ENCODE peak calls at places on chromosomes 16 and 17, in four cellular contexts. V is GM12878, K is K562, E is HepG2. L is an unnamed sample.

GRCh38 chr16:47033176-47033575 is 59.7 kb upstream of the DNAJA2 start:
- DNase-seq in V (no peak), K (no peak), E (no peak), L (no peak)

GRCh38 chr16:62225675-62226074 is 189.4 kb upstream of the CDH8 start:
- DNase-seq in V (peak), K (peak), E (peak), L (peak)

GRCh38 chr16:1993731-1994131 is 4.0 kb downstream of the SYNGR3 start:
- DNase-seq in V (no peak), K (no peak), E (peak), L (no peak)

GRCh38 chr16:89320717-89321501 is 103.4 kb downstream of the ZNF778 start:
- DNase-seq in V (no peak), K (peak), E (no peak), L (no peak)

GRCh38 chr17:29615492-29616299 is 7.0 kb downstream of the CORO6 start:
- DNase-seq in V (no peak), K (peak), E (peak), L (no peak)

GRCh38 chr16:74192281-74192680 is 104.3 kb upstream of the PSMD7 start:
- DNase-seq in V (no peak), K (no peak), E (no peak), L (no peak)

GRCh38 chr16:48911700-48912099 is 301.7 kb upstream of the N4BP1 start:
- DNase-seq in V (no peak), K (no peak), E (no peak), L (no peak)

GRCh38 chr17:45294506-45294905 is 22.3 kb downstream of the MAP3K14 start:
- DNase-seq in V (no peak), K (no peak), E (no peak), L (no peak)

GRCh38 chr17:74631468-74632195 is 8.1 kb upstream of the CD300E start:
- DNase-seq in V (peak), K (no peak), E (no peak), L (no peak)

GRCh38 chr16:86092586-86093480 is 193.9 kb downstream of the IRF8 start:
- DNase-seq in V (no peak), K (no peak), E (no peak), L (no peak)

GRCh38 chr16:85537331-85537788 is 75.8 kb upstream of the GSE1 start:
- DNase-seq in V (no peak), K (no peak), E (no peak), L (no peak)

GRCh38 chr17:19534562-19535149 is 1.0 kb downstream of the SLC47A1 start:
- DNase-seq in V (no peak), K (no peak), E (no peak), L (no peak)

GRCh38 chr17:75672011-75672410 is 4.9 kb downstream of the SAP30BP start:
- DNase-seq in V (no peak), K (no peak), E (no peak), L (no peak)

GRCh38 chr17:40483679-40484078 is 17.7 kb downstream of the TNS4 start:
- DNase-seq in V (no peak), K (no peak), E (no peak), L (no peak)

GRCh38 chr17:14792751-14793150 is 472.4 kb downstream of the PMP22 start:
- DNase-seq in V (no peak), K (no peak), E (no peak), L (no peak)

GRCh38 chr17:77373298-77374169 is 232.8 kb downstream of the SEC14L1 start:
- DNase-seq in V (no peak), K (no peak), E (no peak), L (peak)

GRCh38 chr17:70268383-70268782 is 99.1 kb downstream of the KCNJ2 start:
- DNase-seq in V (no peak), K (no peak), E (no peak), L (no peak)

GRCh38 chr17:48637323-48638260 is 11.4 kb upstream of the HOXB9 start:
- DNase-seq in V (no peak), K (no peak), E (no peak), L (no peak)
- TF ChIP-seq CBX5 in V (no peak), K (no peak), E (no peak), L (no peak)

DNA sequence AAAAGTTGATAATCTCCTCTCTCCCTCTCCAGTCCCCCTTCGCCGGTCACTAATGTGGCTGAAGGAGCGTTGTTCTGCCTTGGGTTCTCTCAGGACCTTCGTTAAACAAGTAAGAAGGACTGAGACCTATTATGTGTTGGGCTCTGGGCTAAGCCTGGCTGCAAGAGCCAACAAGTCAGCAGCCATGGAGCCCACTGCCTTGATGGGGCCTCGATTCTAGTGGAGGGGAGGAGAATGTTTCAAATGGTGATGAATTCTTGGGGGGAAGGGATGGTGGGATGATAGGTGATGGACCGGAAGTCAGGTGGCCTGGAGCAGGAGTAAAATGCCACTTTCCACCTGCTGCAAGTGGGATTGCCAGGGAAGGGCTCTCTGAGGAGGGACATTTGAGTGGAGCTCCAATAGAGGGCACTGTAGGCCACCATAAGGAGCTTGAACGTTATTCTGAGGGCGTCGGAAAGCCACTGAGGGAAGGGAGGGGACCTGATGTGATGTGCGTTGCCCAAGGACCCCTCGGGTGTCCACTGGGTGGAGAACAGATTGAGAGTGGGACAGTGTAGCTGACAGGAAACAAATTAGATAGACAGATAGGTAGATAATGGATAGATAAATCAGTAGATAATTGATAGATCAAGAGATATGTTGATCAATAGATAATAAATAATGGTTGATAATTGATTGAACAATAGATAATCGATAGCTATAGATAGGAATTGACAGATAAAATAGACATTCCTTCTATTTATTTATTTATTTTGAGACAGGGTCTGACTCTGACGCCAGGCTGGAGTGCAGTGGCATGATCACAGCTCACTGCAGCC is 18.3 kb upstream of the NXPH3 start:
- DNase-seq in V (no peak), K (no peak), E (peak), L (no peak)
- TF ChIP-seq CBX5 in V (no peak), K (no peak), E (peak), L (no peak)

GRCh38 chr16:77502448-77502847 is 67.6 kb upstream of the ADAMTS18 start:
- DNase-seq in V (no peak), K (no peak), E (no peak), L (no peak)

GRCh38 chr16:77496934-77497333 is 62.1 kb upstream of the ADAMTS18 start:
- DNase-seq in V (no peak), K (no peak), E (no peak), L (no peak)

GRCh38 chr16:77500286-77500598 is 65.4 kb upstream of the ADAMTS18 start:
- DNase-seq in V (no peak), K (no peak), E (no peak), L (no peak)

GRCh38 chr16:77501260-77501659 is 66.4 kb upstream of the ADAMTS18 start:
- DNase-seq in V (no peak), K (no peak), E (no peak), L (no peak)

GRCh38 chr16:77499373-77500285 is 64.8 kb upstream of the ADAMTS18 start:
- DNase-seq in V (no peak), K (no peak), E (no peak), L (no peak)
- TF ChIP-seq CBX5 in V (no peak), K (no peak), E (no peak), L (no peak)

GRCh38 chr17:79133214-79133613 is 58.6 kb downstream of the ENGASE start:
- DNase-seq in V (no peak), K (no peak), E (no peak), L (no peak)
- TF ChIP-seq CBX5 in V (no peak), K (no peak), E (no peak), L (no peak)

GRCh38 chr17:55089955-55090573 is 121.5 kb downstream of the STXBP4 start:
- DNase-seq in V (peak), K (peak), E (peak), L (no peak)
- TF ChIP-seq CBX5 in V (no peak), K (no peak), E (no peak), L (no peak)

DNA sequence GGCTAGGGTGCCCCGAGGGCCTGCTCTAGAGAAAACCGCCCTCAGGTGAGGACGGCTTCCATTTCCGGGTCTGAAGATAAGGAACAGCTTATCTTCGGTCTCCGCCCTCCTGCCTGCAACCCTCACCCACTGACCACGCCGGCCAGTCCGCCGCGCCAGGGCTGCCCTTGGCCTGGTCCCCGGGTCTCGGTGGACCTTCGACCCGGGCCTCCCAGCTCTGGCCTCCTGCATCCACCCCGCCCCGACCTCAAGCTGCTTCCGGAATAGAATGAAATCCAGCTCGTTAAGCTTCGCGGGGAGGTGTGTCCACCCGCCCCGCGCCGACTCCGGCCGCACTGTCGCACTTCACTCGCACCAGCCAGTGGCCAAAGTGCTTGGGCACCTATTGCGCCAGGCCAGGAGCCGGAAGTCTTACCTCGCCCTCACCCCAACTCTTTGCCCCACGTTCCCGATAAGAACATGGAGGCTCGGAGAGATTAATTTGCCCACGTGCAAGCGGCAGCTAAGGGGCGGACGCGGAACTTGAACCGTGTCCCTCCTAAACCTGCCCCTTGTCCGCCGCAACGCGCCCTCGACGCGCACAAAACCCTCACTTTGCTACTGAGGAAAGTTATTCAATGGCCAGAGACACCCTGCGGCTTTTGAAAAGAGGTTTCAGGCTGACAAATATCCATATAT is 742 bp upstream of the MMP15 start:
- DNase-seq in V (no peak), K (peak), E (peak), L (no peak)
- TF ChIP-seq CBX5 in V (no peak), K (no peak), E (peak), L (no peak)

GRCh38 chr17:8048236-8048635 is 9.4 kb downstream of the ALOX15B start:
- DNase-seq in V (no peak), K (no peak), E (no peak), L (no peak)

GRCh38 chr17:8047769-8048110 is 8.9 kb downstream of the ALOX15B start:
- DNase-seq in V (no peak), K (no peak), E (no peak), L (no peak)

GRCh38 chr17:8046929-8047768 is 8.3 kb downstream of the ALOX15B start:
- DNase-seq in V (no peak), K (no peak), E (no peak), L (no peak)

GRCh38 chr17:8046306-8046928 is 7.6 kb downstream of the ALOX15B start:
- DNase-seq in V (no peak), K (no peak), E (no peak), L (no peak)

GRCh38 chr17:8048736-8049135 is 9.9 kb downstream of the ALOX15B start:
- DNase-seq in V (no peak), K (no peak), E (no peak), L (no peak)
- TF ChIP-seq CBX5 in V (no peak), K (no peak), E (no peak), L (no peak)

GRCh38 chr17:41578538-41578937 is 6.7 kb upstream of the KRT9 start:
- DNase-seq in V (no peak), K (no peak), E (no peak), L (no peak)
- TF ChIP-seq CBX5 in V (no peak), K (no peak), E (no peak), L (no peak)

DNA sequence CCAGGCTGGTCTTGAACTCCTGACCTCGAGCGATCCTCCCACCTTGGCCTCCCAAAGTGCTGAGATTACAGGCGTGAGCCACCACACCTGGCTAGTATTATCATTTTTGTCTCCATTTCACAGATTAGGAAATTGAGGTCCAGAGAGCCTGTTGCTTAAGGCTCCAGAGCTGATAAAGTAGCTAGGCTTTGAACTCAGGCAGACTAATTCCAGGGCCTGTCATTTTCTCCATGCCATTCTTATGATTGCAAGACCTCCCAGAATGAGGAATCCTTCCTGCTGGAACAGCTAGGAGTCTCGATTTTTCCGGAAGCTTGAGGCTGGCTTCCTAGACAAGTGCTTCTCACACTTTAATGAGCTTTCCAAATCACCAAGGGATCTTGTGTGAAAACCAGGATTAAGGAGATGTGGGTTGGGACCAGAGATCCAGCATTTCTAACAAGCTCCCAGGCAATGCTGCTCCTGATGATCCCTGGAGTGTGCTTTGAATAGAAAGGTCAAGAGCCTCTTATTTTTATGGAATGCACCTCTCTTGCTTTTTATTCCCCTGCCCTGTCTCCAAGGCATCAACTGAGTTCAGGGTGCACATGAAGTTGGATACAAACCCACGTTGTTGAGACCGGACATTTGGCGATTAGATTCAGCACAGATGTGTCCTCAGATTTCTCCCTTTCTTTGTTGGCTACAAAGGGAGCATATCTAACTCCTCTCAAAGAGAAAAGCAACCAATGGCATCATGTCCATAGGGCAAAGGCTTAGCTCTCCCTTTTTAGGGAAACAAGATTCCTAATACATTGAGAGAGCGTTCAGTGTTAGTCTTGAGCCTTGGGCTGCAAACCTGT is 40.3 kb upstream of the FAM20A start:
- DNase-seq in V (no peak), K (no peak), E (no peak), L (no peak)
- TF ChIP-seq CBX5 in V (no peak), K (no peak), E (no peak), L (no peak)

GRCh38 chr16:977096-977701 is 4.4 kb upstream of the SOX8 start:
- DNase-seq in V (no peak), K (no peak), E (no peak), L (no peak)
- TF ChIP-seq CBX5 in V (no peak), K (no peak), E (no peak), L (no peak)